ENCODE peak calls at places on chromosomes 3 and 15, in six cellular contexts. G, U, D, M, V and I are unnamed samples.

GRCh38 chr3:120093119-120093922 is 926 bp downstream of the GSK3B start:
- DNase-seq in M (peak), G (no peak), U (peak), V (no peak), D (no peak), I (peak)

GRCh38 chr3:100609963-100610362 is 562 bp downstream of the ADGRG7 start:
- DNase-seq in U (no peak), M (no peak), V (no peak), D (no peak), G (no peak), I (no peak)

GRCh38 chr3:179322481-179323196 is at the start of gene ZNF639:
- DNase-seq in D (peak), G (peak), V (peak), M (peak), U (peak), I (peak)

GRCh38 chr3:97817965-97818364 is 3.8 kb upstream of the CRYBG3 start:
- DNase-seq in D (no peak), V (no peak), U (no peak), M (no peak), G (no peak), I (no peak)

GRCh38 chr3:52088445-52089367 is 32.3 kb upstream of the DUSP7 start:
- DNase-seq in M (no peak), D (peak), V (no peak), U (peak), G (peak), I (no peak)

GRCh38 chr3:54917172-54917571 is 10.7 kb downstream of the LRTM1 start:
- DNase-seq in G (no peak), D (no peak), U (no peak), V (no peak), M (no peak), I (no peak)

GRCh38 chr3:127491323-127491722 is 99.2 kb downstream of the TPRA1 start:
- DNase-seq in V (no peak), D (no peak), G (no peak), U (no peak), M (no peak), I (no peak)

GRCh38 chr3:22713936-22714335 is 489.2 kb upstream of the UBE2E2 start:
- DNase-seq in U (peak), D (peak), G (peak), M (no peak), V (no peak), I (no peak)

GRCh38 chr3:130896101-130896500 is 2.2 kb downstream of the ATP2C1 start:
- DNase-seq in U (no peak), G (no peak), D (peak), V (no peak), M (no peak), I (no peak)

GRCh38 chr3:23873941-23874340 is 42.8 kb downstream of the NKIRAS1 start:
- DNase-seq in U (no peak), G (no peak), M (no peak), D (no peak), V (no peak), I (no peak)

GRCh38 chr3:105579439-105579838 is 212.7 kb downstream of the ALCAM start:
- DNase-seq in D (no peak), V (no peak), U (no peak), M (no peak), G (no peak), I (no peak)

GRCh38 chr3:10515884-10516495 is 10.6 kb upstream of the ATP2B2 start:
- DNase-seq in M (no peak), G (no peak), V (no peak), U (no peak), D (no peak), I (no peak)

GRCh38 chr3:183265713-183266417 is 12.8 kb downstream of the B3GNT5 start:
- DNase-seq in U (peak), D (peak), V (no peak), G (peak), M (no peak), I (no peak)

GRCh38 chr3:156792945-156793344 is 33.2 kb upstream of the LEKR1 start:
- DNase-seq in V (no peak), G (no peak), U (no peak), D (no peak), M (no peak), I (no peak)

GRCh38 chr3:45644467-45645201 is 44.6 kb upstream of the SACM1L start:
- DNase-seq in U (no peak), V (no peak), M (no peak), D (peak), G (peak), I (no peak)

GRCh38 chr3:14510838-14511622 is 29.1 kb downstream of the GRIP2 start:
- DNase-seq in G (no peak), M (no peak), V (no peak), U (no peak), D (no peak), I (no peak)

GRCh38 chr3:177852001-177852400 is 654.7 kb upstream of the TBL1XR1 start:
- DNase-seq in V (no peak), U (no peak), M (no peak), G (no peak), D (no peak), I (no peak)

GRCh38 chr3:148601766-148602685 is 95.7 kb upstream of the AGTR1 start:
- DNase-seq in D (no peak), M (no peak), G (no peak), U (peak), V (no peak), I (no peak)

GRCh38 chr3:151290673-151291072 is 12.3 kb upstream of the P2RY14 start:
- DNase-seq in V (no peak), G (no peak), M (no peak), U (no peak), D (no peak), I (no peak)

GRCh38 chr15:101514318-101514717 is 24.8 kb upstream of the PCSK6 start:
- DNase-seq in U (no peak), G (no peak), D (no peak), M (no peak), V (no peak), I (no peak)

GRCh38 chr3:38297947-38298711 is 16.0 kb downstream of the SLC22A14 start:
- DNase-seq in M (peak), V (no peak), U (no peak), G (no peak), D (peak), I (no peak)

GRCh38 chr3:193236990-193237389 is 4.0 kb upstream of the PLAAT1 start:
- DNase-seq in U (no peak), V (no peak), M (no peak), D (no peak), G (no peak), I (no peak)

DNA sequence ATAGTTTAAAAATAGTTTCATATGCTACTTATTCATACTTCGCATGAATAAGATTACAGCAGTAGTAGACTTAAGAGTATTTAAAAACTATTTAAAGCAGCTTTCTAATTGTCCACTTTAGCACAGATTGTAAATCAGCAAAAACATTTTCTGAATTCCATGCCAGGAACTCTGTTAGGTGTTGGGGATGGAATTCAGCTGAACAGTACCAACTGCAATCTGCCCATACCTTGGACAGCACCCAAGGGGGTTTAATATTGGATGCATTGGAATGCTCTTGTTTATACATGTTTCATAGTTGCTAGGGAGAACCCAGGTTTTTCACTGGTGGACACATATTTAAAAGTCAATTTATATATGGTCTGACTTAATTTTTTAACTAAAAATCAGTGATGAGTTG is 74.8 kb downstream of the PPM1L start:
- DNase-seq in G (no peak), D (peak), M (no peak), V (no peak), U (no peak), I (no peak)
- H3K27ac ChIP-seq in G (no peak), D (no peak), M (no peak), V (no peak), U (no peak), I (no peak)

DNA sequence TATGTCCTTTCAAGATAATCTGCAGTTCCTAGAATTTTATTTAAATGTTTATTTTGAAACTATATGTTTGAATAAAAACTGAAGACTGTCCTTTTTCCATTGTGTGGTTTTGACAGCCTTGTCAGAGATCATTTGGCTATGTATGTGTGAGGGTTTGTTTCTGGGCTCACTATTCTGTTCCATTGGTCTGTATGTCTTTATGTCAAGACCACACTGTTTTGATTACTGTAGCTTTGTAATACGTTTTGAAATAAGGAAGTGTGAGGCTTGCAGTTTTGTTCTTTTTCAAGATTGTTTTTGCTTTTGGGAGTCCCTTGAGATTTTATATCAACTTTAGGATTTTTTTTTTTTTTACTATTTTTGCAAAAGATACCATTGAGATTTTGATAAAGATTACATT is 42.0 kb downstream of the PIAS1 start:
- DNase-seq in V (no peak), U (no peak), D (no peak), M (no peak), G (no peak), I (no peak)
- H3K4me3 ChIP-seq in V (no peak), U (no peak), D (no peak), M (no peak), G (no peak), I (no peak)

GRCh38 chr3:170159459-170159858 is 22.1 kb downstream of the PHC3 start:
- DNase-seq in V (no peak), M (no peak), G (no peak), U (no peak), D (no peak), I (no peak)

GRCh38 chr3:170155604-170156003 is 25.9 kb downstream of the PHC3 start:
- DNase-seq in G (no peak), M (no peak), U (no peak), V (no peak), D (no peak), I (no peak)

GRCh38 chr3:170159933-170160332 is 21.6 kb downstream of the PHC3 start:
- DNase-seq in U (no peak), G (no peak), V (no peak), D (no peak), M (no peak), I (no peak)

GRCh38 chr3:170154084-170154483 is 27.4 kb downstream of the PHC3 start:
- DNase-seq in V (no peak), M (no peak), U (no peak), G (no peak), D (no peak), I (no peak)

DNA sequence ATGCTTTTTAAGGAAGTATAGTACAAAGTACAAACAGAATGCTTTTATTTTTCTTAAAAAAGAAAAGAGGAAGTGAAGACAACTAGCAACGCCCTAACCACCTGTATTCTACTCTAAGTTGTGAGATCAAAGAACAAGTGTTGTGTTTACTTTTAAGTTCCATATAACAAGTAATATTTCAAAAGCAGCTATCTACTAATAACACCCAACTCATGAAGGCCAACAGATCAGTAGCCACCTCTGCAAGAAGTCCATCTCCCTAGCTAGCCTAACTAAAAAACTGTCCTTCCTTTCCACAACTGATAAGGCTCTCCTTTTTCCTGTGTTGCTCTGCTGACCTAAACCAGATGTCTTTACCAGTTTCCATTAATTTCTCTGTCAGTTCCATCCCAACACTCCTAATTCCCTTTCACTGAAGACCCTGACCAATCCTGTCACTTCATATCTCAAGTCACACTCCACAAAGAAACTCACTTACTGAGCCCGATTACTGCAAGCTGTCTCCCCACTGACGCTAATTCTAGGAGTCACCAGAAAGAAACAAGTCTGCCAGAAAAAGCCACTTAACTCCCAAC is 26.9 kb downstream of the PHC3 start:
- DNase-seq in M (peak), U (no peak), G (no peak), V (no peak), D (no peak), I (no peak)
- H3K27ac ChIP-seq in M (peak), U (peak), G (no peak), V (no peak), D (no peak), I (no peak)

GRCh38 chr15:78069630-78070029 is 7.9 kb downstream of the TBC1D2B start:
- DNase-seq in M (no peak), D (no peak), V (no peak), G (no peak), U (no peak), I (no peak)
- H3K4me3 ChIP-seq in M (peak), D (no peak), V (no peak), G (no peak), U (no peak), I (no peak)